ENCODE peak calls at places on chromosomes 6 and 20, in six cellular contexts. One of them, this sample, is unnamed.

GRCh38 chr6:157761331-157761921 is 61.6 kb upstream of the SNX9 start:
- DNase-seq in mesendoderm: no peak
- DNase-seq in heart right ventricle: no peak
- DNase-seq in lower leg skin: no peak
- DNase-seq in NT2/D1: no peak
- DNase-seq in thoracic aorta: no peak
- DNase-seq in this sample: peak

GRCh38 chr6:46491789-46492547 is 719 bp upstream of the RCAN2 start:
- DNase-seq in mesendoderm: peak
- DNase-seq in heart right ventricle: peak
- DNase-seq in lower leg skin: peak
- DNase-seq in NT2/D1: no peak
- DNase-seq in thoracic aorta: no peak
- DNase-seq in this sample: no peak

GRCh38 chr6:144064831-144065668 is 30.3 kb downstream of the SF3B5 start:
- DNase-seq in mesendoderm: no peak
- DNase-seq in heart right ventricle: no peak
- DNase-seq in lower leg skin: no peak
- DNase-seq in NT2/D1: no peak
- DNase-seq in thoracic aorta: no peak
- DNase-seq in this sample: peak

GRCh38 chr6:44161997-44162338 is 3.3 kb downstream of the CAPN11 start:
- DNase-seq in mesendoderm: no peak
- DNase-seq in heart right ventricle: no peak
- DNase-seq in lower leg skin: no peak
- DNase-seq in NT2/D1: no peak
- DNase-seq in thoracic aorta: no peak
- DNase-seq in this sample: no peak

GRCh38 chr6:142902636-142903053 is 42.3 kb downstream of the HIVEP2 start:
- DNase-seq in mesendoderm: no peak
- DNase-seq in heart right ventricle: peak
- DNase-seq in lower leg skin: no peak
- DNase-seq in NT2/D1: no peak
- DNase-seq in thoracic aorta: no peak
- DNase-seq in this sample: no peak

GRCh38 chr6:77834591-77834996 is 181.8 kb downstream of the MEI4 start:
- DNase-seq in mesendoderm: no peak
- DNase-seq in heart right ventricle: no peak
- DNase-seq in lower leg skin: no peak
- DNase-seq in NT2/D1: no peak
- DNase-seq in thoracic aorta: no peak
- DNase-seq in this sample: no peak

GRCh38 chr6:36979343-36979742 is 6.7 kb downstream of the MTCH1 start:
- DNase-seq in mesendoderm: no peak
- DNase-seq in heart right ventricle: no peak
- DNase-seq in lower leg skin: no peak
- DNase-seq in NT2/D1: no peak
- DNase-seq in thoracic aorta: no peak
- DNase-seq in this sample: no peak

GRCh38 chr6:35919827-35920751 is 809 bp downstream of the SRPK1 start:
- DNase-seq in mesendoderm: peak
- DNase-seq in heart right ventricle: peak
- DNase-seq in lower leg skin: no peak
- DNase-seq in NT2/D1: no peak
- DNase-seq in thoracic aorta: no peak
- DNase-seq in this sample: no peak

GRCh38 chr6:40898073-40898472 is 140.9 kb downstream of the UNC5CL start:
- DNase-seq in mesendoderm: no peak
- DNase-seq in heart right ventricle: no peak
- DNase-seq in lower leg skin: no peak
- DNase-seq in NT2/D1: no peak
- DNase-seq in thoracic aorta: no peak
- DNase-seq in this sample: no peak

GRCh38 chr20:45238139-45238538 is 16.2 kb downstream of the SLPI start:
- DNase-seq in mesendoderm: no peak
- DNase-seq in heart right ventricle: no peak
- DNase-seq in lower leg skin: no peak
- DNase-seq in NT2/D1: no peak
- DNase-seq in thoracic aorta: no peak
- DNase-seq in this sample: no peak
- H3K4me3 ChIP-seq in mesendoderm: no peak
- H3K4me3 ChIP-seq in heart right ventricle: no peak
- H3K4me3 ChIP-seq in lower leg skin: no peak
- H3K4me3 ChIP-seq in NT2/D1: no peak
- H3K4me3 ChIP-seq in thoracic aorta: no peak
- H3K4me3 ChIP-seq in this sample: no peak

GRCh38 chr20:21154692-21155091 is 28.8 kb downstream of the KIZ start:
- DNase-seq in mesendoderm: no peak
- DNase-seq in heart right ventricle: no peak
- DNase-seq in lower leg skin: no peak
- DNase-seq in NT2/D1: no peak
- DNase-seq in thoracic aorta: no peak
- DNase-seq in this sample: no peak

GRCh38 chr20:21149344-21149743 is 23.5 kb downstream of the KIZ start:
- DNase-seq in mesendoderm: peak
- DNase-seq in heart right ventricle: no peak
- DNase-seq in lower leg skin: no peak
- DNase-seq in NT2/D1: no peak
- DNase-seq in thoracic aorta: no peak
- DNase-seq in this sample: no peak

GRCh38 chr20:21147593-21147992 is 21.7 kb downstream of the KIZ start:
- DNase-seq in mesendoderm: no peak
- DNase-seq in heart right ventricle: no peak
- DNase-seq in lower leg skin: no peak
- DNase-seq in NT2/D1: no peak
- DNase-seq in thoracic aorta: no peak
- DNase-seq in this sample: no peak

GRCh38 chr20:21155268-21155667 is 29.4 kb downstream of the KIZ start:
- DNase-seq in mesendoderm: no peak
- DNase-seq in heart right ventricle: no peak
- DNase-seq in lower leg skin: no peak
- DNase-seq in NT2/D1: no peak
- DNase-seq in thoracic aorta: no peak
- DNase-seq in this sample: no peak

DNA sequence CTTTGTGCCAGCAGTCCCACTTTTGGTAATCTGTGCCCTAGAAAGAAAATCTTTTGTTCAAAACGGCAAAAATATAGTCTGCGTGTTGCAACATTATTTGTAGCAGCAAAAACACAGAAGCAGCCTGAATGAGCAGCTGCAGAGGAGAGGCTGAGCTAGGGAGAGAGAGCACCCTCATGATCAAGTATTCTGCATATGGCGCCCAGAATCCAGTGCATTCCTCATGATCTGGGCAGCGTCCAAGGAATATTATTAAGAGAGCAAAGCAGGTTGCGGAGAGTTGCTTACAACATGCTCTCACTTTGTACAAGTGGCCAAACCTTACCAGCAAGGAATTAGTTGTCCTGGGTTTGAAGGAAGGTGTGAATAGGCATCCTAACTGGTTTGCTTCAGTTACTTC is 25.9 kb downstream of the KIZ start:
- DNase-seq in mesendoderm: no peak
- DNase-seq in heart right ventricle: no peak
- DNase-seq in lower leg skin: no peak
- DNase-seq in NT2/D1: no peak
- DNase-seq in thoracic aorta: no peak
- DNase-seq in this sample: no peak
- H3K4me3 ChIP-seq in mesendoderm: no peak
- H3K4me3 ChIP-seq in heart right ventricle: no peak
- H3K4me3 ChIP-seq in lower leg skin: no peak
- H3K4me3 ChIP-seq in NT2/D1: no peak
- H3K4me3 ChIP-seq in thoracic aorta: no peak
- H3K4me3 ChIP-seq in this sample: no peak

GRCh38 chr6:6546318-6547110 is 42.0 kb upstream of the LY86 start:
- DNase-seq in mesendoderm: peak
- DNase-seq in heart right ventricle: peak
- DNase-seq in lower leg skin: no peak
- DNase-seq in NT2/D1: peak
- DNase-seq in thoracic aorta: no peak
- DNase-seq in this sample: no peak
- H3K4me3 ChIP-seq in mesendoderm: peak
- H3K4me3 ChIP-seq in heart right ventricle: peak
- H3K4me3 ChIP-seq in lower leg skin: no peak
- H3K4me3 ChIP-seq in NT2/D1: peak
- H3K4me3 ChIP-seq in thoracic aorta: peak
- H3K4me3 ChIP-seq in this sample: peak

GRCh38 chr6:33411632-33412005 is 805 bp downstream of the PHF1 start:
- DNase-seq in mesendoderm: no peak
- DNase-seq in heart right ventricle: no peak
- DNase-seq in lower leg skin: no peak
- DNase-seq in NT2/D1: no peak
- DNase-seq in thoracic aorta: no peak
- DNase-seq in this sample: no peak
- H3K4me3 ChIP-seq in mesendoderm: peak
- H3K4me3 ChIP-seq in heart right ventricle: peak
- H3K4me3 ChIP-seq in lower leg skin: peak
- H3K4me3 ChIP-seq in NT2/D1: peak
- H3K4me3 ChIP-seq in thoracic aorta: peak
- H3K4me3 ChIP-seq in this sample: peak

DNA sequence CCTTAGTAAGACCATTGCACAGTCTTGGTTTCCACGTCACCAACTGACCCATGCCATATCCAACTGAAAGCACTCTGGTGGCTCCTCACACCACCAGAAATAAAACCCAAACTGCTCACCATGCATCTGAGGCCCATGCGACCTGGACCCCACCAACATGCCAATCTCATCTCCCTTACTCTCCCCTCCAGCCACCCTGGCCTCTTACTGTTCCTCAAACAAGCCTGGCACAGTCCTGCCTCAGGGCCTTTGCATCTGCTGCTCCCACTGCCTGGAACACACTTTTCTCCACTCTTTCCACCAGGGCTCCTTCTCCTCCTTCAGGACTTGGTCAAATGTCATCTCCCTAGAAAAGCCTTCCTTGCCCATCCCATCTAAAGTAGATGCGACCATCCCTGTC is 8.7 kb downstream of the PREX1 start:
- DNase-seq in mesendoderm: no peak
- DNase-seq in heart right ventricle: no peak
- DNase-seq in lower leg skin: no peak
- DNase-seq in NT2/D1: no peak
- DNase-seq in thoracic aorta: no peak
- DNase-seq in this sample: no peak
- H3K4me3 ChIP-seq in mesendoderm: no peak
- H3K4me3 ChIP-seq in heart right ventricle: no peak
- H3K4me3 ChIP-seq in lower leg skin: no peak
- H3K4me3 ChIP-seq in NT2/D1: no peak
- H3K4me3 ChIP-seq in thoracic aorta: no peak
- H3K4me3 ChIP-seq in this sample: no peak

GRCh38 chr20:58840816-58841538 is 9.7 kb downstream of the GNAS-AS1 start:
- DNase-seq in mesendoderm: no peak
- DNase-seq in heart right ventricle: no peak
- DNase-seq in lower leg skin: no peak
- DNase-seq in NT2/D1: no peak
- DNase-seq in thoracic aorta: no peak
- DNase-seq in this sample: no peak

GRCh38 chr20:58845706-58846105 is 5.0 kb downstream of the GNAS-AS1 start:
- DNase-seq in mesendoderm: no peak
- DNase-seq in heart right ventricle: no peak
- DNase-seq in lower leg skin: no peak
- DNase-seq in NT2/D1: no peak
- DNase-seq in thoracic aorta: no peak
- DNase-seq in this sample: no peak

GRCh38 chr20:58842276-58842675 is 8.4 kb downstream of the GNAS-AS1 start:
- DNase-seq in mesendoderm: no peak
- DNase-seq in heart right ventricle: no peak
- DNase-seq in lower leg skin: no peak
- DNase-seq in NT2/D1: no peak
- DNase-seq in thoracic aorta: no peak
- DNase-seq in this sample: no peak

GRCh38 chr20:58841539-58842264 is 9.0 kb downstream of the GNAS-AS1 start:
- DNase-seq in mesendoderm: peak
- DNase-seq in heart right ventricle: no peak
- DNase-seq in lower leg skin: no peak
- DNase-seq in NT2/D1: no peak
- DNase-seq in thoracic aorta: no peak
- DNase-seq in this sample: no peak

GRCh38 chr20:58843128-58843556 is 7.6 kb downstream of the GNAS-AS1 start:
- DNase-seq in mesendoderm: peak
- DNase-seq in heart right ventricle: no peak
- DNase-seq in lower leg skin: no peak
- DNase-seq in NT2/D1: peak
- DNase-seq in thoracic aorta: no peak
- DNase-seq in this sample: no peak
- H3K4me3 ChIP-seq in mesendoderm: no peak
- H3K4me3 ChIP-seq in heart right ventricle: no peak
- H3K4me3 ChIP-seq in lower leg skin: no peak
- H3K4me3 ChIP-seq in NT2/D1: no peak
- H3K4me3 ChIP-seq in thoracic aorta: no peak
- H3K4me3 ChIP-seq in this sample: no peak

GRCh38 chr6:108781419-108782110 is 66.7 kb upstream of the ARMC2 start:
- DNase-seq in mesendoderm: peak
- DNase-seq in heart right ventricle: no peak
- DNase-seq in lower leg skin: no peak
- DNase-seq in NT2/D1: peak
- DNase-seq in thoracic aorta: no peak
- DNase-seq in this sample: no peak
- H3K4me3 ChIP-seq in mesendoderm: no peak
- H3K4me3 ChIP-seq in heart right ventricle: no peak
- H3K4me3 ChIP-seq in lower leg skin: no peak
- H3K4me3 ChIP-seq in NT2/D1: peak
- H3K4me3 ChIP-seq in thoracic aorta: peak
- H3K4me3 ChIP-seq in this sample: no peak

This sample was measured in GM12864.